ENCODE peak calls at places on chromosomes 6 and 20, in ten cellular contexts. One of them, this sample, is unnamed.

GRCh38 chr6:52745764-52746201 is 17.5 kb downstream of the GSTA2 start:
- DNase-seq in renal cortical epithelial cell: no peak
- DNase-seq in NCI-H460: no peak
- DNase-seq in endothelial cell: no peak
- DNase-seq in cardiac muscle cell: no peak
- DNase-seq in BE2C: no peak
- DNase-seq in stimulated activated CD8-positive, alpha-beta memory T cell treated with anti-CD3 and anti-CD28 coated beads, Interleukin-15, amount 100 ng/mL, for 24 hours: no peak
- DNase-seq in AG08396: no peak
- DNase-seq in IMR-90: no peak
- DNase-seq in stimulated activated CD4-positive, alpha-beta T cell treated with anti-CD3 and anti-CD28 coated beads, Interleukin-1b, Interleukin-23, amount 100 ng/mL, for 24 hours: no peak
- DNase-seq in this sample: no peak

GRCh38 chr6:136613477-136613876 is 63.3 kb upstream of the MAP7 start:
- DNase-seq in renal cortical epithelial cell: peak
- DNase-seq in NCI-H460: peak
- DNase-seq in endothelial cell: no peak
- DNase-seq in cardiac muscle cell: no peak
- DNase-seq in BE2C: no peak
- DNase-seq in stimulated activated CD8-positive, alpha-beta memory T cell treated with anti-CD3 and anti-CD28 coated beads, Interleukin-15, amount 100 ng/mL, for 24 hours: no peak
- DNase-seq in AG08396: no peak
- DNase-seq in IMR-90: peak
- DNase-seq in stimulated activated CD4-positive, alpha-beta T cell treated with anti-CD3 and anti-CD28 coated beads, Interleukin-1b, Interleukin-23, amount 100 ng/mL, for 24 hours: no peak
- DNase-seq in this sample: no peak

GRCh38 chr6:12010635-12011275 is 1.4 kb upstream of the HIVEP1 start:
- DNase-seq in renal cortical epithelial cell: no peak
- DNase-seq in NCI-H460: peak
- DNase-seq in endothelial cell: peak
- DNase-seq in cardiac muscle cell: no peak
- DNase-seq in BE2C: peak
- DNase-seq in stimulated activated CD8-positive, alpha-beta memory T cell treated with anti-CD3 and anti-CD28 coated beads, Interleukin-15, amount 100 ng/mL, for 24 hours: peak
- DNase-seq in AG08396: no peak
- DNase-seq in IMR-90: no peak
- DNase-seq in stimulated activated CD4-positive, alpha-beta T cell treated with anti-CD3 and anti-CD28 coated beads, Interleukin-1b, Interleukin-23, amount 100 ng/mL, for 24 hours: no peak
- DNase-seq in this sample: peak

GRCh38 chr6:42340516-42340915 is 111.2 kb downstream of the TRERF1 start:
- DNase-seq in renal cortical epithelial cell: no peak
- DNase-seq in NCI-H460: no peak
- DNase-seq in endothelial cell: no peak
- DNase-seq in cardiac muscle cell: no peak
- DNase-seq in BE2C: no peak
- DNase-seq in stimulated activated CD8-positive, alpha-beta memory T cell treated with anti-CD3 and anti-CD28 coated beads, Interleukin-15, amount 100 ng/mL, for 24 hours: no peak
- DNase-seq in AG08396: no peak
- DNase-seq in IMR-90: no peak
- DNase-seq in stimulated activated CD4-positive, alpha-beta T cell treated with anti-CD3 and anti-CD28 coated beads, Interleukin-1b, Interleukin-23, amount 100 ng/mL, for 24 hours: no peak
- DNase-seq in this sample: no peak

GRCh38 chr20:47785321-47785899 is at the start of gene SULF2:
- DNase-seq in renal cortical epithelial cell: no peak
- DNase-seq in NCI-H460: no peak
- DNase-seq in endothelial cell: peak
- DNase-seq in cardiac muscle cell: peak
- DNase-seq in BE2C: peak
- DNase-seq in stimulated activated CD8-positive, alpha-beta memory T cell treated with anti-CD3 and anti-CD28 coated beads, Interleukin-15, amount 100 ng/mL, for 24 hours: no peak
- DNase-seq in AG08396: no peak
- DNase-seq in IMR-90: no peak
- DNase-seq in stimulated activated CD4-positive, alpha-beta T cell treated with anti-CD3 and anti-CD28 coated beads, Interleukin-1b, Interleukin-23, amount 100 ng/mL, for 24 hours: no peak
- DNase-seq in this sample: peak

GRCh38 chr6:37354526-37355384 is 972 bp downstream of the RNF8 start:
- DNase-seq in renal cortical epithelial cell: no peak
- DNase-seq in NCI-H460: no peak
- DNase-seq in endothelial cell: peak
- DNase-seq in cardiac muscle cell: peak
- DNase-seq in BE2C: peak
- DNase-seq in stimulated activated CD8-positive, alpha-beta memory T cell treated with anti-CD3 and anti-CD28 coated beads, Interleukin-15, amount 100 ng/mL, for 24 hours: no peak
- DNase-seq in AG08396: peak
- DNase-seq in IMR-90: peak
- DNase-seq in stimulated activated CD4-positive, alpha-beta T cell treated with anti-CD3 and anti-CD28 coated beads, Interleukin-1b, Interleukin-23, amount 100 ng/mL, for 24 hours: no peak
- DNase-seq in this sample: no peak

GRCh38 chr6:45707188-45707587 is 308.5 kb downstream of the CLIC5 start:
- DNase-seq in renal cortical epithelial cell: no peak
- DNase-seq in NCI-H460: no peak
- DNase-seq in endothelial cell: no peak
- DNase-seq in cardiac muscle cell: no peak
- DNase-seq in BE2C: no peak
- DNase-seq in stimulated activated CD8-positive, alpha-beta memory T cell treated with anti-CD3 and anti-CD28 coated beads, Interleukin-15, amount 100 ng/mL, for 24 hours: no peak
- DNase-seq in AG08396: no peak
- DNase-seq in IMR-90: no peak
- DNase-seq in stimulated activated CD4-positive, alpha-beta T cell treated with anti-CD3 and anti-CD28 coated beads, Interleukin-1b, Interleukin-23, amount 100 ng/mL, for 24 hours: no peak
- DNase-seq in this sample: no peak

GRCh38 chr6:70811788-70812187 is 144.1 kb downstream of the SMAP1 start:
- DNase-seq in renal cortical epithelial cell: no peak
- DNase-seq in NCI-H460: no peak
- DNase-seq in endothelial cell: no peak
- DNase-seq in cardiac muscle cell: peak
- DNase-seq in BE2C: no peak
- DNase-seq in stimulated activated CD8-positive, alpha-beta memory T cell treated with anti-CD3 and anti-CD28 coated beads, Interleukin-15, amount 100 ng/mL, for 24 hours: no peak
- DNase-seq in AG08396: no peak
- DNase-seq in IMR-90: peak
- DNase-seq in stimulated activated CD4-positive, alpha-beta T cell treated with anti-CD3 and anti-CD28 coated beads, Interleukin-1b, Interleukin-23, amount 100 ng/mL, for 24 hours: no peak
- DNase-seq in this sample: no peak

GRCh38 chr6:85431271-85431670 is 18.6 kb upstream of the NT5E start:
- DNase-seq in renal cortical epithelial cell: no peak
- DNase-seq in NCI-H460: no peak
- DNase-seq in endothelial cell: no peak
- DNase-seq in cardiac muscle cell: no peak
- DNase-seq in BE2C: no peak
- DNase-seq in stimulated activated CD8-positive, alpha-beta memory T cell treated with anti-CD3 and anti-CD28 coated beads, Interleukin-15, amount 100 ng/mL, for 24 hours: no peak
- DNase-seq in AG08396: no peak
- DNase-seq in IMR-90: no peak
- DNase-seq in stimulated activated CD4-positive, alpha-beta T cell treated with anti-CD3 and anti-CD28 coated beads, Interleukin-1b, Interleukin-23, amount 100 ng/mL, for 24 hours: no peak
- DNase-seq in this sample: no peak

GRCh38 chr6:156390621-156391378 is 386.4 kb upstream of the ARID1B start:
- DNase-seq in renal cortical epithelial cell: no peak
- DNase-seq in NCI-H460: no peak
- DNase-seq in endothelial cell: no peak
- DNase-seq in cardiac muscle cell: no peak
- DNase-seq in BE2C: peak
- DNase-seq in stimulated activated CD8-positive, alpha-beta memory T cell treated with anti-CD3 and anti-CD28 coated beads, Interleukin-15, amount 100 ng/mL, for 24 hours: no peak
- DNase-seq in AG08396: no peak
- DNase-seq in IMR-90: no peak
- DNase-seq in stimulated activated CD4-positive, alpha-beta T cell treated with anti-CD3 and anti-CD28 coated beads, Interleukin-1b, Interleukin-23, amount 100 ng/mL, for 24 hours: no peak
- DNase-seq in this sample: no peak

GRCh38 chr6:36603222-36604089 is 9.3 kb downstream of the SRSF3 start:
- DNase-seq in renal cortical epithelial cell: no peak
- DNase-seq in NCI-H460: no peak
- DNase-seq in endothelial cell: no peak
- DNase-seq in cardiac muscle cell: no peak
- DNase-seq in BE2C: no peak
- DNase-seq in stimulated activated CD8-positive, alpha-beta memory T cell treated with anti-CD3 and anti-CD28 coated beads, Interleukin-15, amount 100 ng/mL, for 24 hours: no peak
- DNase-seq in AG08396: no peak
- DNase-seq in IMR-90: no peak
- DNase-seq in stimulated activated CD4-positive, alpha-beta T cell treated with anti-CD3 and anti-CD28 coated beads, Interleukin-1b, Interleukin-23, amount 100 ng/mL, for 24 hours: no peak
- DNase-seq in this sample: no peak

GRCh38 chr6:31474871-31475286 is 23.1 kb upstream of the MICB start:
- DNase-seq in renal cortical epithelial cell: no peak
- DNase-seq in NCI-H460: no peak
- DNase-seq in endothelial cell: no peak
- DNase-seq in cardiac muscle cell: no peak
- DNase-seq in BE2C: peak
- DNase-seq in stimulated activated CD8-positive, alpha-beta memory T cell treated with anti-CD3 and anti-CD28 coated beads, Interleukin-15, amount 100 ng/mL, for 24 hours: no peak
- DNase-seq in AG08396: no peak
- DNase-seq in IMR-90: no peak
- DNase-seq in stimulated activated CD4-positive, alpha-beta T cell treated with anti-CD3 and anti-CD28 coated beads, Interleukin-1b, Interleukin-23, amount 100 ng/mL, for 24 hours: no peak
- DNase-seq in this sample: peak

GRCh38 chr6:15362274-15363160 is 116.6 kb downstream of the JARID2 start:
- DNase-seq in renal cortical epithelial cell: no peak
- DNase-seq in NCI-H460: no peak
- DNase-seq in endothelial cell: no peak
- DNase-seq in cardiac muscle cell: no peak
- DNase-seq in BE2C: no peak
- DNase-seq in stimulated activated CD8-positive, alpha-beta memory T cell treated with anti-CD3 and anti-CD28 coated beads, Interleukin-15, amount 100 ng/mL, for 24 hours: no peak
- DNase-seq in AG08396: no peak
- DNase-seq in IMR-90: no peak
- DNase-seq in stimulated activated CD4-positive, alpha-beta T cell treated with anti-CD3 and anti-CD28 coated beads, Interleukin-1b, Interleukin-23, amount 100 ng/mL, for 24 hours: no peak
- DNase-seq in this sample: no peak

GRCh38 chr6:138289739-138290138 is 71.4 kb upstream of the PBOV1 start:
- DNase-seq in renal cortical epithelial cell: peak
- DNase-seq in NCI-H460: no peak
- DNase-seq in endothelial cell: peak
- DNase-seq in cardiac muscle cell: no peak
- DNase-seq in BE2C: peak
- DNase-seq in stimulated activated CD8-positive, alpha-beta memory T cell treated with anti-CD3 and anti-CD28 coated beads, Interleukin-15, amount 100 ng/mL, for 24 hours: no peak
- DNase-seq in AG08396: no peak
- DNase-seq in IMR-90: no peak
- DNase-seq in stimulated activated CD4-positive, alpha-beta T cell treated with anti-CD3 and anti-CD28 coated beads, Interleukin-1b, Interleukin-23, amount 100 ng/mL, for 24 hours: no peak
- DNase-seq in this sample: no peak

GRCh38 chr20:47568019-47568418 is 66.3 kb downstream of the NCOA3 start:
- DNase-seq in renal cortical epithelial cell: peak
- DNase-seq in NCI-H460: no peak
- DNase-seq in endothelial cell: no peak
- DNase-seq in cardiac muscle cell: peak
- DNase-seq in BE2C: no peak
- DNase-seq in stimulated activated CD8-positive, alpha-beta memory T cell treated with anti-CD3 and anti-CD28 coated beads, Interleukin-15, amount 100 ng/mL, for 24 hours: no peak
- DNase-seq in AG08396: peak
- DNase-seq in IMR-90: peak
- DNase-seq in stimulated activated CD4-positive, alpha-beta T cell treated with anti-CD3 and anti-CD28 coated beads, Interleukin-1b, Interleukin-23, amount 100 ng/mL, for 24 hours: no peak
- DNase-seq in this sample: no peak

This sample was measured in ecto neural progenitor cell.